ENCODE peak calls at places on chromosomes 11 and 22, in four cellular contexts. K is fibroblast of villous mesenchyme, S is MV-4-11, Q is GM23338. V is an unnamed sample.

GRCh38 chr11:111387318-111387863 is 8.3 kb upstream of the POU2AF1 start:
- DNase-seq in K (no peak), S (no peak), Q (no peak), V (no peak)

GRCh38 chr22:40525250-40525884 is 111.2 kb downstream of the MRTFA start:
- DNase-seq in K (peak), Q (peak), S (peak), V (peak)

GRCh38 chr11:35622070-35622469 is 3.8 kb downstream of the FJX1 start:
- DNase-seq in K (peak), Q (peak), S (no peak), V (peak)

GRCh38 chr22:27220349-27220748 is 563.0 kb downstream of the MIAT start:
- DNase-seq in Q (no peak), K (peak), S (no peak), V (no peak)

GRCh38 chr11:2944953-2945756 is 15.9 kb upstream of the PHLDA2 start:
- DNase-seq in K (peak), Q (peak), S (peak), V (peak)

GRCh38 chr11:104332110-104332509 is 168.2 kb upstream of the PDGFD start:
- DNase-seq in Q (peak), K (no peak), S (no peak), V (peak)

GRCh38 chr22:42188808-42189447 is 58.3 kb upstream of the CYP2D6 start:
- DNase-seq in Q (no peak), K (no peak), S (no peak), V (peak)

GRCh38 chr11:119357069-119357468 is 10.6 kb upstream of the MFRP start:
- DNase-seq in K (no peak), S (no peak), Q (no peak), V (no peak)

GRCh38 chr11:15114501-15115475 is at the start of gene INSC:
- DNase-seq in S (no peak), Q (peak), K (peak), V (peak)

GRCh38 chr11:68169442-68169841 is 43.7 kb downstream of the KMT5B start:
- DNase-seq in K (no peak), S (no peak), Q (no peak), V (no peak)

GRCh38 chr11:119209186-119209585 is 3.0 kb downstream of the CBL start:
- DNase-seq in S (no peak), Q (no peak), K (no peak), V (no peak)